ENCODE peak calls at places on chromosomes 3 and 15, in four cellular contexts. One of them, this sample, is unnamed.
A peak's percentile ranks its signal among the peaks of the same experiment; 100 is the strongest.

GRCh38 chr15:81152799-81153198 is 18.7 kb downstream of the CFAP161 start:
- DNase-seq in neural progenitor cell: no peak
- DNase-seq in fibroblast of lung: peak; percentile 15
- DNase-seq in IMR-90: peak; percentile 48
- DNase-seq in this sample: no peak

GRCh38 chr15:48447657-48448056 is 116.4 kb downstream of the DUT start:
- DNase-seq in IMR-90: peak; percentile 82
- DNase-seq in neural progenitor cell: no peak
- DNase-seq in fibroblast of lung: peak; percentile 88
- DNase-seq in this sample: peak; percentile 87

GRCh38 chr3:169118666-169119370 is 544.7 kb downstream of the MECOM start:
- DNase-seq in fibroblast of lung: peak; percentile 68
- DNase-seq in IMR-90: peak; percentile 43
- DNase-seq in neural progenitor cell: no peak
- DNase-seq in this sample: peak; percentile 61

GRCh38 chr3:52429779-52430415 is 15.0 kb downstream of the SEMA3G start:
- DNase-seq in IMR-90: peak; percentile 28
- DNase-seq in neural progenitor cell: no peak
- DNase-seq in fibroblast of lung: peak; percentile 56
- DNase-seq in this sample: peak; percentile 36

GRCh38 chr3:25783661-25784512 is 644 bp upstream of the NGLY1 start:
- DNase-seq in IMR-90: peak; percentile 18
- DNase-seq in neural progenitor cell: peak; percentile 86
- DNase-seq in fibroblast of lung: peak; percentile 41
- DNase-seq in this sample: peak; percentile 25

GRCh38 chr3:180860180-180860858 is 52.2 kb upstream of the FXR1 start:
- DNase-seq in neural progenitor cell: no peak
- DNase-seq in fibroblast of lung: no peak
- DNase-seq in IMR-90: no peak
- DNase-seq in this sample: no peak

GRCh38 chr3:45976191-45977091 is 19.2 kb downstream of the FYCO1 start:
- DNase-seq in IMR-90: no peak
- DNase-seq in fibroblast of lung: no peak
- DNase-seq in neural progenitor cell: no peak
- DNase-seq in this sample: no peak

GRCh38 chr15:37744521-37744920 is 189.9 kb upstream of the TMCO5A start:
- DNase-seq in IMR-90: no peak
- DNase-seq in neural progenitor cell: no peak
- DNase-seq in fibroblast of lung: no peak
- DNase-seq in this sample: no peak

GRCh38 chr3:27220166-27220565 is 149.0 kb downstream of the NEK10 start:
- DNase-seq in neural progenitor cell: no peak
- DNase-seq in fibroblast of lung: peak; percentile 28
- DNase-seq in IMR-90: no peak
- DNase-seq in this sample: peak; percentile 10

GRCh38 chr3:79976466-79976865 is 208.7 kb upstream of the ROBO1 start:
- DNase-seq in neural progenitor cell: no peak
- DNase-seq in fibroblast of lung: peak; percentile 70
- DNase-seq in IMR-90: no peak
- DNase-seq in this sample: peak; percentile 59

GRCh38 chr3:156311431-156311830 is 191.1 kb downstream of the KCNAB1 start:
- DNase-seq in neural progenitor cell: no peak
- DNase-seq in fibroblast of lung: no peak
- DNase-seq in IMR-90: no peak
- DNase-seq in this sample: no peak

GRCh38 chr15:81909229-81910087 is 136.4 kb downstream of the MEX3B start:
- DNase-seq in fibroblast of lung: no peak
- DNase-seq in IMR-90: peak; percentile 42
- DNase-seq in neural progenitor cell: no peak
- DNase-seq in this sample: no peak

GRCh38 chr3:153285194-153285641 is 123.2 kb downstream of the RAP2B start:
- DNase-seq in neural progenitor cell: peak; percentile 29
- DNase-seq in fibroblast of lung: peak; percentile 22
- DNase-seq in IMR-90: peak; percentile 34
- DNase-seq in this sample: no peak

GRCh38 chr3:148861277-148861869 is 3.7 kb upstream of the CPA3 start:
- DNase-seq in fibroblast of lung: peak; percentile 30
- DNase-seq in IMR-90: peak; percentile 54
- DNase-seq in neural progenitor cell: peak; percentile 50
- DNase-seq in this sample: no peak

GRCh38 chr3:171690291-171690690 is 120.0 kb downstream of the PLD1 start:
- DNase-seq in neural progenitor cell: no peak
- DNase-seq in fibroblast of lung: no peak
- DNase-seq in IMR-90: no peak
- DNase-seq in this sample: no peak

GRCh38 chr15:49383266-49383665 is 39.8 kb upstream of the FGF7 start:
- DNase-seq in neural progenitor cell: no peak
- DNase-seq in fibroblast of lung: no peak
- DNase-seq in IMR-90: peak; percentile 75
- DNase-seq in this sample: no peak

GRCh38 chr3:14461748-14462324 is 59.4 kb downstream of the SLC6A6 start:
- DNase-seq in IMR-90: peak; percentile 73
- DNase-seq in fibroblast of lung: peak; percentile 72
- DNase-seq in neural progenitor cell: peak; percentile 80
- DNase-seq in this sample: peak; percentile 52

GRCh38 chr3:71803248-71803647 is 18.3 kb upstream of the PROK2 start:
- DNase-seq in fibroblast of lung: no peak
- DNase-seq in neural progenitor cell: peak; percentile 36
- DNase-seq in IMR-90: no peak
- DNase-seq in this sample: no peak

GRCh38 chr15:50116477-50116876 is 2.6 kb downstream of the ATP8B4 start:
- DNase-seq in neural progenitor cell: peak; percentile 65
- DNase-seq in IMR-90: peak; percentile 19
- DNase-seq in fibroblast of lung: no peak
- DNase-seq in this sample: no peak

GRCh38 chr15:79164465-79164864 is 73.9 kb upstream of the RASGRF1 start:
- DNase-seq in neural progenitor cell: no peak
- DNase-seq in IMR-90: no peak
- DNase-seq in fibroblast of lung: no peak
- DNase-seq in this sample: no peak

GRCh38 chr3:102183623-102184022 is 251.2 kb upstream of the ZPLD1 start:
- DNase-seq in fibroblast of lung: no peak
- DNase-seq in IMR-90: no peak
- DNase-seq in neural progenitor cell: peak; percentile 75
- DNase-seq in this sample: no peak

GRCh38 chr3:72393455-72393854 is 454.8 kb downstream of the SHQ1 start:
- DNase-seq in fibroblast of lung: no peak
- DNase-seq in IMR-90: no peak
- DNase-seq in neural progenitor cell: no peak
- DNase-seq in this sample: no peak

GRCh38 chr3:184380210-184380626 is 364 bp downstream of the CHRD start:
- DNase-seq in fibroblast of lung: peak; percentile 42
- DNase-seq in neural progenitor cell: peak; percentile 85
- DNase-seq in IMR-90: no peak
- DNase-seq in this sample: peak; percentile 12

GRCh38 chr3:139005356-139005993 is 593 bp downstream of the PRR23A start:
- DNase-seq in fibroblast of lung: no peak
- DNase-seq in IMR-90: no peak
- DNase-seq in neural progenitor cell: no peak
- DNase-seq in this sample: no peak

GRCh38 chr3:22569570-22569969 is 633.6 kb upstream of the UBE2E2 start:
- DNase-seq in neural progenitor cell: no peak
- DNase-seq in fibroblast of lung: no peak
- DNase-seq in IMR-90: no peak
- DNase-seq in this sample: no peak

GRCh38 chr15:69971771-69972170 is 125.9 kb downstream of the TLE3 start:
- DNase-seq in IMR-90: no peak
- DNase-seq in fibroblast of lung: no peak
- DNase-seq in neural progenitor cell: no peak
- DNase-seq in this sample: no peak

GRCh38 chr15:55530861-55531313 is 22.9 kb upstream of the DNAAF4 start:
- DNase-seq in fibroblast of lung: peak; percentile 79
- DNase-seq in neural progenitor cell: no peak
- DNase-seq in IMR-90: peak; percentile 68
- DNase-seq in this sample: peak; percentile 77

GRCh38 chr3:116198087-116198486 is 247.2 kb downstream of the LSAMP start:
- DNase-seq in neural progenitor cell: no peak
- DNase-seq in IMR-90: peak; percentile 7
- DNase-seq in fibroblast of lung: peak; percentile 68
- DNase-seq in this sample: peak; percentile 67

GRCh38 chr3:124557433-124558232 is 172.6 kb upstream of the UMPS start:
- DNase-seq in fibroblast of lung: peak; percentile 71
- DNase-seq in IMR-90: peak; percentile 71
- DNase-seq in neural progenitor cell: no peak
- DNase-seq in this sample: peak; percentile 59

GRCh38 chr3:131109156-131109555 is 82.5 kb downstream of the NEK11 start:
- DNase-seq in fibroblast of lung: peak; percentile 10
- DNase-seq in IMR-90: no peak
- DNase-seq in neural progenitor cell: no peak
- DNase-seq in this sample: no peak

GRCh38 chr15:38187646-38188313 is 64.9 kb upstream of the SPRED1 start:
- DNase-seq in neural progenitor cell: no peak
- DNase-seq in IMR-90: peak; percentile 10
- DNase-seq in fibroblast of lung: no peak
- DNase-seq in this sample: no peak

GRCh38 chr3:99365979-99366378 is 272.4 kb upstream of the COL8A1 start:
- DNase-seq in fibroblast of lung: peak; percentile 39
- DNase-seq in neural progenitor cell: no peak
- DNase-seq in IMR-90: no peak
- DNase-seq in this sample: peak; percentile 35

GRCh38 chr15:75647370-75648155 is at the start of gene SNX33:
- DNase-seq in neural progenitor cell: peak; percentile 95
- DNase-seq in fibroblast of lung: peak; percentile 87
- DNase-seq in IMR-90: peak; percentile 89
- DNase-seq in this sample: peak; percentile 82

GRCh38 chr3:171846594-171846993 is 3.4 kb downstream of the TMEM212 start:
- DNase-seq in neural progenitor cell: no peak
- DNase-seq in IMR-90: peak; percentile 91
- DNase-seq in fibroblast of lung: peak; percentile 83
- DNase-seq in this sample: peak; percentile 78

GRCh38 chr3:32374788-32375595 is 16.7 kb upstream of the CMTM7 start:
- DNase-seq in neural progenitor cell: peak; percentile 79
- DNase-seq in IMR-90: peak; percentile 74
- DNase-seq in fibroblast of lung: peak; percentile 61
- DNase-seq in this sample: peak; percentile 48

GRCh38 chr3:139629033-139629432 is 48.7 kb downstream of the NMNAT3 start:
- DNase-seq in neural progenitor cell: peak; percentile 28
- DNase-seq in fibroblast of lung: no peak
- DNase-seq in IMR-90: peak; percentile 2
- DNase-seq in this sample: no peak

GRCh38 chr3:29486087-29486486 is 205.2 kb downstream of the RBMS3 start:
- DNase-seq in fibroblast of lung: peak; percentile 91
- DNase-seq in IMR-90: peak; percentile 77
- DNase-seq in neural progenitor cell: no peak
- DNase-seq in this sample: peak; percentile 89

GRCh38 chr3:29484633-29485032 is 203.8 kb downstream of the RBMS3 start:
- DNase-seq in fibroblast of lung: no peak
- DNase-seq in neural progenitor cell: no peak
- DNase-seq in IMR-90: no peak
- DNase-seq in this sample: no peak

GRCh38 chr3:29493109-29493508 is 212.2 kb downstream of the RBMS3 start:
- DNase-seq in neural progenitor cell: no peak
- DNase-seq in IMR-90: peak; percentile 20
- DNase-seq in fibroblast of lung: no peak
- DNase-seq in this sample: no peak

GRCh38 chr3:29486917-29487316 is 206.0 kb downstream of the RBMS3 start:
- DNase-seq in IMR-90: no peak
- DNase-seq in fibroblast of lung: no peak
- DNase-seq in neural progenitor cell: no peak
- DNase-seq in this sample: no peak

GRCh38 chr3:29488922-29489321 is 208.1 kb downstream of the RBMS3 start:
- DNase-seq in fibroblast of lung: peak; percentile 55
- DNase-seq in neural progenitor cell: no peak
- DNase-seq in IMR-90: peak; percentile 50
- DNase-seq in this sample: peak; percentile 45
- H2AFZ ChIP-seq in fibroblast of lung: no peak overlapping the region
- H2AFZ ChIP-seq in neural progenitor cell: no peak overlapping the region
- H2AFZ ChIP-seq in IMR-90: no peak overlapping the region
- H2AFZ ChIP-seq in this sample: no peak overlapping the region

DNA sequence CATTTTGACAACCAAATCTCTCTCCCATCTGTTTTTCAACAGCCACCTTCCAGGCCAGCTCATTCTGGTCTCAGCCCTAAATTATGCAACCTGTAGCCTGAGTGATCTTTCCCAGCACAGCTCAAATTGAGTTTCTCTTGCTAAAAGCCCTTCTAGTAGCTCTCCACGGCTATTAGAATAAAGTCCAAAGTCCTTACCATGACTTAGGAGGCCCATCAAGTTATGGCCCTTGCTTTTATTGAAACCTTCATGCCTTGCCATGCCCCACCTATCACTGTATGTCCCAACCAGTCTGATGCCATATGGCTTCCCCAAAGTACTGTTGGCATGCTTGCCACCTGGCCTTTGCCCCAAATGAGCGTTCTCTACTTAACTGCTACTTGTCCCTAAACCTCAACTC is 303.5 kb upstream of the GADL1 start:
- DNase-seq in neural progenitor cell: no peak
- DNase-seq in IMR-90: no peak
- DNase-seq in fibroblast of lung: no peak
- DNase-seq in this sample: no peak
- H2AFZ ChIP-seq in neural progenitor cell: no peak overlapping the region
- H2AFZ ChIP-seq in IMR-90: no peak overlapping the region
- H2AFZ ChIP-seq in fibroblast of lung: no peak overlapping the region
- H2AFZ ChIP-seq in this sample: no peak overlapping the region

GRCh38 chr3:126170073-126170916 is 10.1 kb downstream of the ALDH1L1 start:
- DNase-seq in fibroblast of lung: no peak
- DNase-seq in IMR-90: no peak
- DNase-seq in neural progenitor cell: no peak
- DNase-seq in this sample: no peak
- H2AFZ ChIP-seq in fibroblast of lung: no peak overlapping the region
- H2AFZ ChIP-seq in IMR-90: no peak overlapping the region
- H2AFZ ChIP-seq in neural progenitor cell: peak overlapping the region; percentile 73
- H2AFZ ChIP-seq in this sample: peak overlapping the region; percentile 31

DNA sequence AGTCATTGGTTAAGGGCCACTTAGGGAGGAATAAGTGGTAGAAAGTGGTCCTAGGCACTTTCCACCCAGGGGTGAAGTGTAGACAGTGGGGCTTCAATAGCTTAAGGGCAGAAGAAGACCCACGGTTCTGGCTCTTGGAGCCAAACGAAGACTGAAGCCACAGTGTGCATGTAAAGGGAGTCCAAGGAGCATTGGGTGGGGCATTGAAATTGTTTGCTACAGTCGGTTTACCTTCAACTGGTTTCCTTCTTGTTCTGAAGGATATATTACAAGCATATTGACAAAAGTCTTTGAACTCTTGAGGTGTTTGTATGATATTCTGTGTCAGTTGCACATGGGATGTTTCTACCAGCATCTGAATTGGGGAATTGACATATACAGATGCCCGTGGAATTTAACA is 166.5 kb upstream of the CTDSPL start:
- DNase-seq in IMR-90: no peak
- DNase-seq in neural progenitor cell: no peak
- DNase-seq in fibroblast of lung: no peak
- DNase-seq in this sample: no peak
- H2AFZ ChIP-seq in IMR-90: no peak overlapping the region
- H2AFZ ChIP-seq in neural progenitor cell: no peak overlapping the region
- H2AFZ ChIP-seq in fibroblast of lung: no peak overlapping the region
- H2AFZ ChIP-seq in this sample: no peak overlapping the region